ENCODE peak calls at places on chromosome 11, in six cellular contexts. L is PC-3; O is hippocampal formation; C is tibial artery; T is skeletal muscle cell; S is activated T-helper 1 cell treated with anti-CD3 and anti-CD28 coated beads, Interleukin-2, amount 50 U/mL, for 16 hours. Q is an unnamed sample.
A peak's percentile ranks its signal among the peaks of the same experiment; 100 is the strongest.

GRCh38 chr11:3002346-3002745 is 10.2 kb upstream of the NAP1L4 start:
- DNase-seq in L (no peak), O (no peak), C (peak; percentile 56), T (no peak), S (no peak), Q (no peak)

GRCh38 chr11:15920856-15921629 is 435.3 kb downstream of the SOX6 start:
- DNase-seq in L (no peak), O (no peak), C (peak; percentile 32), T (no peak), S (no peak), Q (peak; percentile 80)

GRCh38 chr11:35276396-35276795 is 137.4 kb downstream of the CD44 start:
- DNase-seq in L (peak; percentile 61), O (no peak), C (no peak), T (no peak), S (no peak), Q (peak; percentile 84)

GRCh38 chr11:60831501-60832079 is 10.3 kb upstream of the CCDC86 start:
- DNase-seq in L (peak; percentile 94), O (no peak), C (no peak), T (no peak), S (no peak), Q (peak; percentile 79)

GRCh38 chr11:92269021-92269420 is 44.4 kb downstream of the FAT3 start:
- DNase-seq in L (peak; percentile 81), O (no peak), C (no peak), T (no peak), S (no peak), Q (peak; percentile 93)

GRCh38 chr11:68008381-68009337 is 1.5 kb upstream of the ALDH3B1 start:
- DNase-seq in L (no peak), O (no peak), C (no peak), T (no peak), S (no peak), Q (no peak)

GRCh38 chr11:48033918-48034341 is 53.6 kb downstream of the PTPRJ start:
- DNase-seq in L (no peak), O (no peak), C (no peak), T (no peak), S (no peak), Q (no peak)

GRCh38 chr11:24779791-24780190 is 282.9 kb downstream of the LUZP2 start:
- DNase-seq in L (peak; percentile 54), O (no peak), C (no peak), T (no peak), S (no peak), Q (no peak)